ENCODE peak calls at places on chromosomes 7 and 10, in nine cellular contexts. P, R, C, X, L, Y, G, T and O are unnamed samples.

GRCh38 chr7:128404143-128404681 is 5.6 kb downstream of the IMPDH1 start:
- DNase-seq in R (no peak), G (no peak), C (no peak), T (no peak), Y (no peak), X (no peak), L (no peak), P (no peak), O (no peak)

GRCh38 chr10:22321831-22322662 is 1.1 kb downstream of the BMI1 start:
- DNase-seq in X (peak; percentile 6), G (no peak), L (no peak), C (peak; percentile 46), Y (no peak), R (no peak), T (no peak), P (peak; percentile 50), O (peak; percentile 56)

GRCh38 chr10:124010024-124010423 is 83.4 kb downstream of the CHST15 start:
- DNase-seq in G (no peak), T (no peak), L (no peak), R (no peak), X (no peak), Y (no peak), P (no peak), C (no peak), O (no peak)

GRCh38 chr10:5641501-5641900 is 24.9 kb downstream of the ASB13 start:
- DNase-seq in T (no peak), L (no peak), R (no peak), Y (no peak), X (no peak), G (no peak), C (no peak), P (no peak), O (no peak)

GRCh38 chr10:101063162-101063525 is 1.4 kb downstream of the KAZALD1 start:
- DNase-seq in P (no peak), Y (no peak), G (no peak), L (no peak), X (no peak), R (no peak), C (no peak), T (no peak), O (no peak)

GRCh38 chr10:34102917-34103506 is 712.1 kb downstream of the PARD3 start:
- DNase-seq in Y (no peak), T (no peak), P (no peak), L (no peak), R (no peak), C (no peak), G (peak; percentile 87), X (no peak), O (no peak)

GRCh38 chr10:68027429-68027828 is 47.7 kb downstream of the HERC4 start:
- DNase-seq in P (no peak), G (no peak), T (no peak), L (no peak), X (no peak), C (no peak), R (no peak), Y (no peak), O (no peak)

GRCh38 chr10:71812016-71812912 is 38.8 kb downstream of the PSAP start:
- DNase-seq in R (no peak), Y (no peak), G (peak; percentile 34), X (peak; percentile 92), T (no peak), L (peak; percentile 39), C (peak; percentile 74), P (peak; percentile 73), O (peak; percentile 90)

GRCh38 chr10:75247797-75248196 is 12.0 kb upstream of the COMTD1 start:
- DNase-seq in C (no peak), X (no peak), P (no peak), Y (no peak), R (no peak), L (no peak), T (no peak), G (no peak), O (no peak)

GRCh38 chr10:24434961-24435360 is 226.0 kb downstream of the KIAA1217 start:
- DNase-seq in L (no peak), C (no peak), X (no peak), Y (no peak), P (no peak), G (no peak), T (no peak), R (no peak), O (no peak)

GRCh38 chr7:113289140-113289740 is 170.9 kb upstream of the SMIM30 start:
- DNase-seq in P (peak; percentile 52), T (no peak), Y (peak; percentile 10), G (peak; percentile 71), R (no peak), C (no peak), L (no peak), X (peak; percentile 31), O (peak; percentile 8)

GRCh38 chr10:32171213-32171612 is 115.0 kb upstream of the KIF5B start:
- DNase-seq in T (no peak), C (no peak), R (no peak), X (peak; percentile 73), P (no peak), L (no peak), G (no peak), Y (no peak), O (no peak)

GRCh38 chr7:70571403-70571911 is 560.5 kb upstream of the GALNT17 start:
- DNase-seq in X (no peak), L (no peak), T (no peak), G (peak; percentile 36), C (no peak), P (no peak), R (no peak), Y (peak; percentile 4), O (no peak)

GRCh38 chr10:78913219-78914059 is 155.3 kb upstream of the ZMIZ1 start:
- DNase-seq in G (no peak), C (peak; percentile 68), R (no peak), P (no peak), L (no peak), X (peak; percentile 81), T (no peak), Y (no peak), O (no peak)

DNA sequence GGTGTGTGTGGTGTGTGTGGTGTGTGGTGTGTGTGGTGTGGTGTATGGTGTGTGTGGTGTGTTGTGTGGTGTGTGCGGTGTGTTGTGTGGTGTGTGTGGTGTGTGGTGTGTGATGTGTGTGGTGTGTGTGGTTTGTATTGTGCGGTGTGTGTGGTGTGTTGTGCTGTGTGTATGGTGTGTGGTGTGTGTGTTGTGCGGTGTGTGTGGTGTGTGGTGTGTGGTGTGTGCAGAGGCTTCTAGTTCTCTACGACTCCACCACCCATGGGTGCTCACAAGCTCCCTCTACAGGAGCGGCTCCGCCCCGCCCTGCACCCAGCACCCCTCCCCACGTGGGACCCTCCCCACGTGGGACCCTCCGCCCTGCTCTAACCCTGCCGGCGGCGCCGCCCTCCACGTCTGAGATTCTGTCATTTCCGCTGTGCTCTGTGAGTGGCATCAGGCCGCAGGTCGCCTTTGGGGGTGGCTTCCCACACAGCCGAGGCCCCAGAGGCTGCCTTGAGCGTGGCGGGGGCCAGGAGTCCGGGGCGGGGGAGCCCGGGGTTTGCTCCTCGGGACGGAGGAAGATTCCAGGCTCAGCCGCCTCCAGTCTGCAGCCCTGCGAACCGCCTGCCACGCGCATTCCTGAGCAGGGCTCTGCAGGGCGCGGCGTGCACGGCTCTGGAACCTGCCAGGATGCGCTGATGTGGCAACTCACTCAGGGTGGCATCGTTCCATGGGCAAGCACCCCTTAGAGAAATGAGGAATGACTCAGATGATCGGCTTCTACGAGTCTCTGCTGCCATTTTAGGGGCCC is 37.0 kb upstream of the DNAJB6 start:
- DNase-seq in T (peak; percentile 69), Y (no peak), G (no peak), X (peak; percentile 67), R (peak; percentile 74), C (no peak), P (no peak), L (no peak), O (no peak)
- TF ChIP-seq CTCF in T (peak; percentile 39), Y (peak; percentile 82), G (no peak), X (peak; percentile 25), R (no peak), C (peak; percentile 32), P (peak; percentile 14), L (no peak), O (no peak)

DNA sequence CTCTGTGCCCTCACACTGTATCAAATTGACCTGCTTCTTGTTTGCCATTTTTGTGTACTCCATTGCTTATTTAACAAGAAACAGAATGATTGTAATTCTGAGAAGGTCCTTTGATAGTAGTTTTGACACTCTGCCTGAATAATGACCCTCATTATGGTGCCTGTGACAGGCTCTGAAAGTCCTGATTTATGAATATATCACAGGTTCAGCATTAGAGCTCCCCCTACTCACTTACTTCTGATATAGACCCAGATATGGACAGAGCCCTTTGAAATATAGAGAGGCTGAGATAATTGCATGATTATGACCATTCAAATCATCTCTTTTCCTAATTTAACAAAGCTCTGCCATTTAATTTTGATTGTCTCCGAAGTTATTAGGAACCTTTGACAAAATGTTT is 465.3 kb downstream of the MDFIC start:
- DNase-seq in R (no peak), Y (no peak), G (no peak), C (no peak), X (no peak), T (no peak), L (no peak), P (no peak), O (no peak)
- TF ChIP-seq CTCF in R (no peak), Y (no peak), G (no peak), C (no peak), X (no peak), T (no peak), L (no peak), P (no peak), O (no peak)

GRCh38 chr10:19683326-19683725 is 132.9 kb upstream of the PLXDC2 start:
- DNase-seq in L (no peak), X (no peak), P (peak; percentile 29), Y (no peak), G (peak; percentile 37), C (no peak), T (no peak), R (no peak), O (no peak)

GRCh38 chr10:19688344-19688743 is 127.9 kb upstream of the PLXDC2 start:
- DNase-seq in X (no peak), G (no peak), P (no peak), T (no peak), L (no peak), Y (no peak), R (no peak), C (no peak), O (no peak)

GRCh38 chr10:19689231-19689630 is 127.0 kb upstream of the PLXDC2 start:
- DNase-seq in T (no peak), C (no peak), L (no peak), P (no peak), Y (no peak), R (no peak), X (no peak), G (no peak), O (no peak)

GRCh38 chr10:19683965-19684364 is 132.3 kb upstream of the PLXDC2 start:
- DNase-seq in P (no peak), Y (no peak), L (no peak), T (no peak), C (no peak), X (no peak), R (no peak), G (peak; percentile 59), O (no peak)
- TF ChIP-seq CTCF in P (peak; percentile 29), Y (no peak), L (peak; percentile 7), T (no peak), C (peak; percentile 36), X (no peak), R (no peak), G (peak; percentile 51), O (no peak)

GRCh38 chr7:87218941-87219544 is 489 bp downstream of the TMEM243 start:
- DNase-seq in P (peak; percentile 50), L (peak; percentile 32), T (no peak), X (peak; percentile 47), G (peak; percentile 34), C (peak; percentile 74), Y (no peak), R (peak; percentile 64), O (peak; percentile 47)
- TF ChIP-seq CTCF in P (peak; percentile 15), L (no peak), T (no peak), X (no peak), G (no peak), C (no peak), Y (no peak), R (no peak), O (no peak)

GRCh38 chr10:69123747-69124557 is at the start of gene VPS26A:
- DNase-seq in G (peak; percentile 97), T (peak; percentile 82), Y (peak; percentile 86), R (peak; percentile 99), P (peak; percentile 99), L (peak; percentile 98), C (peak; percentile 99), X (peak; percentile 100), O (peak; percentile 99)
- TF ChIP-seq CTCF in G (no peak), T (peak; percentile 53), Y (no peak), R (no peak), P (no peak), L (peak; percentile 12), C (no peak), X (no peak), O (no peak)